ENCODE peak calls at places on chromosomes 6 and 20, in six cellular contexts. One of them, this sample, is unnamed.

GRCh38 chr20:54650201-54650722 is 174.9 kb downstream of the DOK5 start:
- DNase-seq in HTR-8/SVneo: no peak
- DNase-seq in sigmoid colon: no peak
- DNase-seq in nucleus accumbens: no peak
- DNase-seq in mammary epithelial cell: no peak
- DNase-seq in IMR-90: peak
- DNase-seq in this sample: no peak

GRCh38 chr6:17458971-17459370 is 65.6 kb downstream of the CAP2 start:
- DNase-seq in HTR-8/SVneo: no peak
- DNase-seq in sigmoid colon: no peak
- DNase-seq in nucleus accumbens: no peak
- DNase-seq in mammary epithelial cell: no peak
- DNase-seq in IMR-90: peak
- DNase-seq in this sample: no peak

GRCh38 chr6:52994789-52995078 is 350 bp downstream of the GSTA4 start:
- DNase-seq in HTR-8/SVneo: peak
- DNase-seq in sigmoid colon: peak
- DNase-seq in nucleus accumbens: no peak
- DNase-seq in mammary epithelial cell: no peak
- DNase-seq in IMR-90: peak
- DNase-seq in this sample: no peak

GRCh38 chr6:134529921-134530320 is 212.0 kb upstream of the SGK1 start:
- DNase-seq in HTR-8/SVneo: peak
- DNase-seq in sigmoid colon: no peak
- DNase-seq in nucleus accumbens: no peak
- DNase-seq in mammary epithelial cell: peak
- DNase-seq in IMR-90: peak
- DNase-seq in this sample: no peak

GRCh38 chr20:47784256-47784598 is 1.1 kb downstream of the SULF2 start:
- DNase-seq in HTR-8/SVneo: no peak
- DNase-seq in sigmoid colon: no peak
- DNase-seq in nucleus accumbens: no peak
- DNase-seq in mammary epithelial cell: no peak
- DNase-seq in IMR-90: no peak
- DNase-seq in this sample: no peak

GRCh38 chr6:156662025-156662445 is 115.1 kb upstream of the ARID1B start:
- DNase-seq in HTR-8/SVneo: no peak
- DNase-seq in sigmoid colon: no peak
- DNase-seq in nucleus accumbens: peak
- DNase-seq in mammary epithelial cell: peak
- DNase-seq in IMR-90: no peak
- DNase-seq in this sample: no peak

GRCh38 chr6:32329141-32329540 is 42.6 kb downstream of the TSBP1 start:
- DNase-seq in HTR-8/SVneo: no peak
- DNase-seq in sigmoid colon: no peak
- DNase-seq in nucleus accumbens: no peak
- DNase-seq in mammary epithelial cell: no peak
- DNase-seq in IMR-90: peak
- DNase-seq in this sample: no peak

GRCh38 chr6:48615041-48615440 is 504.0 kb upstream of the PTCHD4 start:
- DNase-seq in HTR-8/SVneo: no peak
- DNase-seq in sigmoid colon: no peak
- DNase-seq in nucleus accumbens: no peak
- DNase-seq in mammary epithelial cell: no peak
- DNase-seq in IMR-90: peak
- DNase-seq in this sample: no peak

GRCh38 chr6:153231048-153231635 is 100.1 kb upstream of the RGS17 start:
- DNase-seq in HTR-8/SVneo: peak
- DNase-seq in sigmoid colon: no peak
- DNase-seq in nucleus accumbens: no peak
- DNase-seq in mammary epithelial cell: peak
- DNase-seq in IMR-90: peak
- DNase-seq in this sample: peak

GRCh38 chr6:39543950-39544349 is 181.3 kb downstream of the KIF6 start:
- DNase-seq in HTR-8/SVneo: no peak
- DNase-seq in sigmoid colon: no peak
- DNase-seq in nucleus accumbens: no peak
- DNase-seq in mammary epithelial cell: no peak
- DNase-seq in IMR-90: no peak
- DNase-seq in this sample: no peak

GRCh38 chr6:46790359-46790874 is 2.8 kb upstream of the MEP1A start:
- DNase-seq in HTR-8/SVneo: no peak
- DNase-seq in sigmoid colon: no peak
- DNase-seq in nucleus accumbens: no peak
- DNase-seq in mammary epithelial cell: no peak
- DNase-seq in IMR-90: no peak
- DNase-seq in this sample: no peak

GRCh38 chr6:44010411-44011349 is 116.6 kb downstream of the MRPL14 start:
- DNase-seq in HTR-8/SVneo: peak
- DNase-seq in sigmoid colon: peak
- DNase-seq in nucleus accumbens: no peak
- DNase-seq in mammary epithelial cell: peak
- DNase-seq in IMR-90: peak
- DNase-seq in this sample: no peak

GRCh38 chr6:132780770-132781371 is 17.6 kb downstream of the SLC18B1 start:
- DNase-seq in HTR-8/SVneo: peak
- DNase-seq in sigmoid colon: no peak
- DNase-seq in nucleus accumbens: no peak
- DNase-seq in mammary epithelial cell: peak
- DNase-seq in IMR-90: peak
- DNase-seq in this sample: no peak

GRCh38 chr6:130965657-130966056 is 97.4 kb downstream of the EPB41L2 start:
- DNase-seq in HTR-8/SVneo: no peak
- DNase-seq in sigmoid colon: no peak
- DNase-seq in nucleus accumbens: no peak
- DNase-seq in mammary epithelial cell: no peak
- DNase-seq in IMR-90: peak
- DNase-seq in this sample: no peak

GRCh38 chr6:52491203-52492069 is 71.3 kb downstream of the EFHC1 start:
- DNase-seq in HTR-8/SVneo: no peak
- DNase-seq in sigmoid colon: no peak
- DNase-seq in nucleus accumbens: no peak
- DNase-seq in mammary epithelial cell: no peak
- DNase-seq in IMR-90: peak
- DNase-seq in this sample: no peak

GRCh38 chr6:126091507-126091906 is 105.2 kb downstream of the TRMT11 start:
- DNase-seq in HTR-8/SVneo: no peak
- DNase-seq in sigmoid colon: no peak
- DNase-seq in nucleus accumbens: no peak
- DNase-seq in mammary epithelial cell: no peak
- DNase-seq in IMR-90: no peak
- DNase-seq in this sample: no peak

GRCh38 chr20:58256842-58257241 is 28.4 kb upstream of the ANKRD60 start:
- DNase-seq in HTR-8/SVneo: no peak
- DNase-seq in sigmoid colon: no peak
- DNase-seq in nucleus accumbens: no peak
- DNase-seq in mammary epithelial cell: no peak
- DNase-seq in IMR-90: no peak
- DNase-seq in this sample: no peak

GRCh38 chr6:30612687-30613248 is 4.3 kb downstream of the PPP1R10 start:
- DNase-seq in HTR-8/SVneo: no peak
- DNase-seq in sigmoid colon: peak
- DNase-seq in nucleus accumbens: no peak
- DNase-seq in mammary epithelial cell: no peak
- DNase-seq in IMR-90: peak
- DNase-seq in this sample: peak

GRCh38 chr6:143596857-143597256 is 80.9 kb upstream of the PHACTR2 start:
- DNase-seq in HTR-8/SVneo: no peak
- DNase-seq in sigmoid colon: peak
- DNase-seq in nucleus accumbens: no peak
- DNase-seq in mammary epithelial cell: no peak
- DNase-seq in IMR-90: peak
- DNase-seq in this sample: no peak

GRCh38 chr20:3706774-3707507 is 5.5 kb downstream of the SIGLEC1 start:
- DNase-seq in HTR-8/SVneo: no peak
- DNase-seq in sigmoid colon: no peak
- DNase-seq in nucleus accumbens: no peak
- DNase-seq in mammary epithelial cell: no peak
- DNase-seq in IMR-90: peak
- DNase-seq in this sample: peak

GRCh38 chr6:133394630-133395029 is 153.5 kb downstream of the EYA4 start:
- DNase-seq in HTR-8/SVneo: no peak
- DNase-seq in sigmoid colon: no peak
- DNase-seq in nucleus accumbens: no peak
- DNase-seq in mammary epithelial cell: no peak
- DNase-seq in IMR-90: no peak
- DNase-seq in this sample: no peak